ENCODE peak calls at places on chromosome X, in four cellular contexts. T is A549, X is bronchial epithelial cell, G is BJ. W is an unnamed sample.

GRCh38 chrX:23118890-23119527 is 119.2 kb downstream of the DDX53 start:
- DNase-seq in G (no peak), X (peak), T (no peak), W (no peak)

GRCh38 chrX:71143508-71143907 is 1.1 kb upstream of the NLGN3 start:
- DNase-seq in T (no peak), G (no peak), X (peak), W (peak)

GRCh38 chrX:115521717-115522116 is 39.3 kb upstream of the PLS3 start:
- DNase-seq in X (no peak), T (no peak), G (no peak), W (no peak)

GRCh38 chrX:80765226-80765625 is 44.5 kb downstream of the BRWD3 start:
- DNase-seq in T (peak), X (peak), G (peak), W (peak)

GRCh38 chrX:7159132-7159861 is 11.3 kb upstream of the PUDP start:
- DNase-seq in X (peak), T (peak), G (no peak), W (peak)

GRCh38 chrX:44415639-44416386 is 72.3 kb upstream of the EFHC2 start:
- DNase-seq in T (no peak), X (peak), G (no peak), W (no peak)

GRCh38 chrX:57445046-57445445 is 146.8 kb upstream of the ZXDB start:
- DNase-seq in T (peak), G (no peak), X (peak), W (no peak)

GRCh38 chrX:44952329-44953027 is 79.5 kb downstream of the KDM6A start:
- DNase-seq in T (no peak), G (no peak), X (no peak), W (no peak)

GRCh38 chrX:132883358-132883908 is 75.0 kb downstream of the HS6ST2 start:
- DNase-seq in X (no peak), G (no peak), T (no peak), W (no peak)

GRCh38 chrX:76279007-76279406 is 106.1 kb downstream of the PBDC1 start:
- DNase-seq in G (no peak), X (peak), T (peak), W (peak)

GRCh38 chrX:105126201-105126600 is 94.3 kb downstream of the TEX13A start:
- DNase-seq in G (no peak), T (no peak), X (peak), W (no peak)

GRCh38 chrX:39886282-39886681 is 211.5 kb downstream of the BCOR start:
- DNase-seq in X (no peak), G (no peak), T (no peak), W (no peak)

GRCh38 chrX:46573331-46573895 is at the start of gene CHST7:
- DNase-seq in T (peak), G (no peak), X (peak), W (peak)

GRCh38 chrX:39772057-39772832 is 325.5 kb downstream of the BCOR start:
- DNase-seq in X (peak), G (no peak), T (no peak), W (no peak)

GRCh38 chrX:46333550-46333949 is 211.7 kb downstream of the ZNF674 start:
- DNase-seq in T (peak), X (peak), G (no peak), W (no peak)

GRCh38 chrX:139759637-139760036 is 51.7 kb upstream of the MCF2 start:
- DNase-seq in G (no peak), T (peak), X (peak), W (peak)

GRCh38 chrX:31293409-31293808 is 221.6 kb upstream of the FTHL17 start:
- DNase-seq in G (no peak), T (no peak), X (no peak), W (peak)

GRCh38 chrX:125172531-125172930 is 147.1 kb upstream of the TEX13C start:
- DNase-seq in G (no peak), X (no peak), T (no peak), W (no peak)

GRCh38 chrX:69285881-69286545 is 120.8 kb upstream of the PJA1 start:
- DNase-seq in G (no peak), X (no peak), T (peak), W (peak)

DNA sequence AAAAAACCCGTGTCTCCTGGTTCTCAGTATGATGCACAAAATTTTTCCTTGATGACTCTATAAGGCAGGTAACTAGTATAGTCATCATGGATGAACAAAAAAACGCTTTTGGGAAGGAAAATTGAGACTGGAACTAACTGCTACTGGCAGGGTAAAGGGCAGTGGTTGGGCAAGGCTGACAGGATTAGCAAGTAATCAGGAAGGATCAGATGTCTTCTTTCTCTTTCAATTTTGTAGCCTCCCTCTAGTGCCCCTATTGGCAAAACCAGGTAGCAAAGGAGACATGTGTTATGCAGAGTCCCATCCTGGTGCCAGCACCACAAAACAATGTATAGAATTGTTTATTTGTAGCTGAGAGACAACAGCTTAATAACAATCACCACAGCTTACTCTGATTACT is 12.8 kb upstream of the SLITRK4 start:
- DNase-seq in X (peak), G (no peak), T (no peak), W (no peak)
- TF ChIP-seq CTCF in X (no peak), G (no peak), T (no peak), W (no peak)

DNA sequence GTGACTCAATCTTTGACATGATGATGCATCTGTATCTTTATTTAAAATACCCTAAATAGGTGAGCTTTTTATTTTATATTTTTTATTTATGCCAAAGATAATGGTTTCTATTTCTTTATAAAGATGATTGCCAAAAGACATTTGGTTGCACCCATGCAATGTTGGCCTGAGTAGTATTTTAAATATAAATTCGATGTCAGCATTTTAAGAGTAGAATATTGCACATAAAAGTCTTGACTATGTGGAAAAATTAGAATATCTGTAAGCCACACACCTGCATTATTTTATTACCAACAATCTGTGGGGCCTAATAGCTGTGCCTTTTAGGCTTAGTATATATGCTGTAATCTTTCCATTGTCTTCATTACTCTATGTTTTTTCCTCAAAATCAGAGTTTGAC is 91.4 kb downstream of the CPXCR1 start:
- DNase-seq in X (no peak), G (no peak), T (no peak), W (no peak)
- H3K4me3 ChIP-seq in X (no peak), G (no peak), T (no peak), W (no peak)

GRCh38 chrX:27336466-27337091 is 126.6 kb downstream of the PPP4R3C start:
- DNase-seq in G (no peak), X (peak), T (peak), W (peak)
- TF ChIP-seq CTCF in G (peak), X (peak), T (peak), W (peak)

GRCh38 chrX:120512627-120513026 is 43.5 kb upstream of the LAMP2 start:
- DNase-seq in G (no peak), X (no peak), T (no peak), W (no peak)
- H3K4me3 ChIP-seq in G (no peak), X (no peak), T (no peak), W (no peak)

W was measured in foreskin fibroblast.